ENCODE peak calls at places on chromosomes 3 and 15, in five cellular contexts. G is vagina, M is transverse colon, E is ovary, I is uterus. Q is an unnamed sample.
A peak's percentile ranks its signal among the peaks of the same experiment; 100 is the strongest.

GRCh38 chr15:25849431-25849921 is 13.7 kb downstream of the ATP10A start:
- DNase-seq in E (no peak), I (no peak), M (no peak), G (peak; percentile 85), Q (no peak)

GRCh38 chr15:100202309-100202943 is 139.3 kb downstream of the ADAMTS17 start:
- DNase-seq in M (no peak), E (no peak), G (no peak), I (no peak), Q (no peak)

GRCh38 chr3:72997421-72997961 is 880 bp downstream of the PPP4R2 start:
- DNase-seq in G (no peak), I (no peak), M (peak; percentile 18), E (peak; percentile 20), Q (no peak)

GRCh38 chr3:46935168-46935858 is 41.2 kb downstream of the CCDC12 start:
- DNase-seq in E (peak; percentile 86), I (peak; percentile 78), G (no peak), M (peak; percentile 58), Q (peak; percentile 68)

GRCh38 chr3:143433787-143434378 is 314.3 kb downstream of the CHST2 start:
- DNase-seq in G (no peak), M (no peak), E (no peak), I (no peak), Q (peak; percentile 29)

GRCh38 chr15:64430000-64430735 is 30.2 kb upstream of the ZNF609 start:
- DNase-seq in I (peak; percentile 68), G (peak; percentile 87), M (peak; percentile 19), E (peak; percentile 62), Q (peak; percentile 60)

GRCh38 chr3:52350981-52351761 is 35.1 kb downstream of the DNAH1 start:
- DNase-seq in M (no peak), G (no peak), I (no peak), E (no peak), Q (no peak)

GRCh38 chr3:87548271-87548670 is 271.9 kb upstream of the POU1F1 start:
- DNase-seq in M (no peak), I (no peak), E (no peak), G (no peak), Q (no peak)

GRCh38 chr3:151135548-151136337 is 50.3 kb downstream of the MED12L start:
- DNase-seq in G (no peak), M (no peak), E (no peak), I (no peak), Q (no peak)

GRCh38 chr15:64635486-64635815 is 139.9 kb downstream of the RBPMS2 start:
- DNase-seq in E (peak; percentile 36), I (peak; percentile 48), M (no peak), G (no peak), Q (no peak)

DNA sequence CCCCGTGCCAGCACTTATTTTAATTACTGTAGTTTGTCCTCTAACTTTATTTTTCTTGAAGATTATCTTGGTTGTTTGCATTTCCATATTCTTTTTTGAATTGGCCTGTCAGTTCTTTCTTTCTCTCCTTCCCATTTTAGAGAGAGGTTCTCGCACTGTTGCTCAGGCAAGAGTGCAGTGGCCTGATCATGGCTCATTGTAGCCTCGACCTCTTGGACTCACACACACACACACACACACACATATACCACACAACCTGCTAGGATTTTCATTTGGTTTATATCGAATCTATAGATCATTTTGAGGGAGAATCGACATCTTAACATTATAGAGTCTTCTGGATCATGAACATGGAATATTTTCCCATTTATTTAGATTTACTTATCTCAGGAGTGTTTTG is 8.7 kb downstream of the FEM1B start:
- DNase-seq in G (no peak), I (no peak), M (no peak), E (no peak), Q (no peak)
- H3K4me1 ChIP-seq in G (peaks cover 76% of the 10 kb centered on the region), I (no peaks in the 10 kb centered on the region), M (peaks cover 21% of the 10 kb centered on the region), E (peaks cover 9% of the 10 kb centered on the region), Q (peaks cover 4% of the 10 kb centered on the region)

GRCh38 chr15:82809308-82810060 is at the start of gene WHAMM:
- DNase-seq in I (peak; percentile 98), E (peak; percentile 98), G (peak; percentile 99), M (peak; percentile 99), Q (peak; percentile 83)
- H3K4me3 ChIP-seq in I (peak within 1 kb of the TSS; percentile 99), E (peak within 1 kb of the TSS; percentile 82), G (peak within 1 kb of the TSS; percentile 74), M (peak within 1 kb of the TSS; percentile 77), Q (peak within 1 kb of the TSS; percentile 70)

DNA sequence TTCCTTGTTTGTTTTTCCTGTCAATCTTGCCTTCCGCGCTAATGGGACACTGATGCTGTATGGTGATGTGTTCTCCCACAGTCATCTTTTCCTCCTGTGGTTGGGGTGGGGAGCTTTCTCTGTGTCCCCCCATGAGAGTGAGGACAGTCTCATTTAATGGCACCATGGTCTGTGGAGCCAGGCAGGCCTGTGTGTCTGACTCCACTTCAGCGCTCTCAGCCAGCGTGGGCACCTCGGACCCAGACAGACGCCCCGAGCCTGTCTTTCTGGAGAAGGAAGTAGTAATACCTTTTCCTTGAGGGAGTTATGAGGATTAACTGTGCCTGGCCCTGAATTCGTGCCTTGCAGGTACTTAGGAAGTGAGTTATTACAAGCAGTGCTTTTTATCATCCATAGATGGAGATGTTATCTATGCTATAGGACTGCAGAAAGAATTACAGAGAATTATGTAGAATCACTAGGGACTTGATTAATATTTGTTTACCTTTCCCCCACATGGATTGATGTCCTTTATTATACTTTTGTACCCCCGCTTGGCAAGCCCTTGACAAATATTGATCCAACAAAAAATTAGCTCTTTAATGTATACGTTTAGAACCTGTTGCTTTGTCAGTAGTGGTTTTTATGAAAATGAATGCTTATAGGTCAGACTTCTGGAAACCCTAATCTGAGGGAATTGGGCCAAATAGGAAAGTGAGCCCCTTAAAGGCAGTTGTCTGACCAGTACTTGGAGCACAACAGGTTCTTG is 152.4 kb downstream of the PGPEP1L start:
- DNase-seq in M (no peak), I (no peak), E (no peak), G (no peak), Q (no peak)
- H3K27ac ChIP-seq in M (peak overlapping the region; percentile 90), I (peak overlapping the region; percentile 98), E (no peak overlapping the region), G (peak overlapping the region; percentile 94), Q (no peak overlapping the region)

GRCh38 chr3:15332405-15333098 is at the start of gene SH3BP5:
- DNase-seq in I (peak; percentile 83), E (peak; percentile 79), G (no peak), M (peak; percentile 79), Q (peak; percentile 20)
- H3K4me1 ChIP-seq in I (peaks cover 17% of the 10 kb centered on the region), E (peaks cover 16% of the 10 kb centered on the region), G (peaks cover 38% of the 10 kb centered on the region), M (peaks cover 13% of the 10 kb centered on the region), Q (peaks cover 1% of the 10 kb centered on the region)

Q was measured in iPS DF 6.9.